ENCODE peak calls at places on chromosome 4, in six cellular contexts. K is D721Med; Q is substantia nigra; O is NCI-H2171 treated with DMSO at 0.1 percent for 48 hours; D is naive thymus-derived CD8-positive, alpha-beta T cell; G is hepatic stellate cell. T is an unnamed sample.

GRCh38 chr4:24382381-24382780 is 202.0 kb downstream of the DHX15 start:
- DNase-seq in K (no peak), Q (no peak), O (no peak), D (no peak), G (no peak), T (no peak)

GRCh38 chr4:73404457-73404856 is 370 bp downstream of the ALB start:
- DNase-seq in K (no peak), Q (no peak), O (no peak), D (no peak), G (no peak), T (no peak)

GRCh38 chr4:48483006-48483776 is at the start of gene SLC10A4:
- DNase-seq in K (peak), Q (no peak), O (no peak), D (no peak), G (no peak), T (no peak)

GRCh38 chr4:142040043-142040442 is 403.7 kb downstream of the IL15 start:
- DNase-seq in K (no peak), Q (no peak), O (no peak), D (no peak), G (no peak), T (no peak)

GRCh38 chr4:139761461-139761860 is 95.8 kb downstream of the MGST2 start:
- DNase-seq in K (no peak), Q (no peak), O (peak), D (no peak), G (peak), T (no peak)

GRCh38 chr4:93084599-93085305 is 743.8 kb upstream of the ATOH1 start:
- DNase-seq in K (no peak), Q (no peak), O (peak), D (no peak), G (no peak), T (no peak)

GRCh38 chr4:82802906-82803305 is 4.3 kb upstream of the SCD5 start:
- DNase-seq in K (no peak), Q (no peak), O (no peak), D (no peak), G (no peak), T (no peak)

GRCh38 chr4:155709878-155710277 is 43.2 kb downstream of the GUCY1A1 start:
- DNase-seq in K (no peak), Q (no peak), O (no peak), D (no peak), G (no peak), T (no peak)

GRCh38 chr4:1360423-1361283 is 13.6 kb downstream of the UVSSA start:
- DNase-seq in K (no peak), Q (no peak), O (no peak), D (no peak), G (no peak), T (peak)

GRCh38 chr4:41305486-41305885 is 48.8 kb downstream of the UCHL1 start:
- DNase-seq in K (no peak), Q (no peak), O (peak), D (no peak), G (no peak), T (no peak)

GRCh38 chr4:9969526-9970398 is 51.5 kb downstream of the SLC2A9 start:
- DNase-seq in K (no peak), Q (no peak), O (no peak), D (no peak), G (no peak), T (no peak)

GRCh38 chr4:43325220-43325967 is 432.9 kb downstream of the GRXCR1 start:
- DNase-seq in K (no peak), Q (no peak), O (no peak), D (no peak), G (no peak), T (no peak)

GRCh38 chr4:71189471-71189870 is 149.3 kb upstream of the SLC4A4 start:
- DNase-seq in K (no peak), Q (no peak), O (no peak), D (no peak), G (peak), T (no peak)

GRCh38 chr4:168723569-168723968 is 226.7 kb downstream of the PALLD start:
- DNase-seq in K (no peak), Q (no peak), O (no peak), D (no peak), G (no peak), T (no peak)

GRCh38 chr4:159937595-159937994 is 834.7 kb downstream of the RAPGEF2 start:
- DNase-seq in K (no peak), Q (no peak), O (no peak), D (no peak), G (no peak), T (no peak)

GRCh38 chr4:37686373-37687174 is at the start of gene RELL1:
- DNase-seq in K (peak), Q (peak), O (peak), D (peak), G (peak), T (peak)

GRCh38 chr4:123616970-123617392 is 220.4 kb downstream of the SPRY1 start:
- DNase-seq in K (no peak), Q (peak), O (peak), D (peak), G (peak), T (no peak)

GRCh38 chr4:74369860-74370259 is 4.9 kb downstream of the EREG start:
- DNase-seq in K (no peak), Q (no peak), O (no peak), D (no peak), G (no peak), T (no peak)

GRCh38 chr4:7929530-7929951 is 10.1 kb downstream of the AFAP1 start:
- DNase-seq in K (no peak), Q (no peak), O (no peak), D (no peak), G (no peak), T (no peak)

GRCh38 chr4:118994030-118994429 is 105.4 kb downstream of the SYNPO2 start:
- DNase-seq in K (no peak), Q (no peak), O (no peak), D (no peak), G (peak), T (no peak)